ENCODE peak calls at places on chromosome 4, in eight cellular contexts. K is naive thymus-derived CD4-positive, alpha-beta T cell; W is WTC11; J is ureter; C is stimulated activated CD4-positive, alpha-beta T cell treated with anti-CD3 and anti-CD28 coated beads, Interleukin-2, amount 100 ng/mL, for 48 hours; N is NCI-H1048; I is globus pallidus; S is NCI-H2029. T is an unnamed sample.

GRCh38 chr4:147927377-147928137 is 195.7 kb downstream of the ARHGAP10 start:
- DNase-seq in I (no peak), S (no peak), K (no peak), C (no peak), N (no peak), J (no peak), W (no peak), T (peak; percentile 40)

GRCh38 chr4:155552180-155552579 is 114.5 kb upstream of the GUCY1A1 start:
- DNase-seq in K (no peak), I (no peak), S (no peak), J (no peak), W (peak; percentile 20), C (no peak), N (no peak), T (no peak)

GRCh38 chr4:68175562-68176155 is 46.0 kb upstream of the TMPRSS11F start:
- DNase-seq in C (peak; percentile 39), N (peak; percentile 34), K (peak; percentile 20), W (no peak), I (peak; percentile 64), J (no peak), S (peak; percentile 35), T (peak; percentile 87)

GRCh38 chr4:89681219-89681618 is 155.7 kb downstream of the SNCA start:
- DNase-seq in I (no peak), W (peak; percentile 72), K (no peak), J (no peak), S (no peak), N (no peak), C (no peak), T (peak; percentile 78)

GRCh38 chr4:65367306-65367705 is 303.0 kb downstream of the EPHA5 start:
- DNase-seq in W (no peak), J (no peak), N (no peak), I (no peak), C (no peak), K (no peak), S (no peak), T (no peak)

GRCh38 chr4:148834804-148835598 is 392.8 kb upstream of the NR3C2 start:
- DNase-seq in I (peak; percentile 44), K (no peak), J (no peak), W (no peak), C (no peak), S (no peak), N (no peak), T (peak; percentile 18)

GRCh38 chr4:113760852-113761681 is 471 bp downstream of the CAMK2D start:
- DNase-seq in K (no peak), C (peak; percentile 41), N (no peak), J (peak; percentile 83), I (peak; percentile 69), S (peak; percentile 33), W (peak; percentile 67), T (peak; percentile 78)

GRCh38 chr4:157048248-157048647 is 27.7 kb upstream of the GLRB start:
- DNase-seq in I (no peak), S (no peak), K (no peak), W (no peak), N (no peak), C (no peak), J (no peak), T (no peak)

GRCh38 chr4:112647785-112648184 is 10.8 kb downstream of the LARP7 start:
- DNase-seq in K (no peak), J (no peak), S (no peak), W (no peak), N (no peak), C (no peak), I (no peak), T (peak; percentile 54)

GRCh38 chr4:155392486-155393184 is 15.9 kb upstream of the MAP9 start:
- DNase-seq in S (no peak), W (no peak), K (no peak), I (no peak), N (no peak), C (no peak), J (no peak), T (no peak)

GRCh38 chr4:88841635-88842034 is 144.0 kb upstream of the NAP1L5 start:
- DNase-seq in J (no peak), K (no peak), N (no peak), S (no peak), C (no peak), W (no peak), I (no peak), T (no peak)

GRCh38 chr4:53920116-53920515 is 144.3 kb downstream of the CHIC2 start:
- DNase-seq in K (no peak), W (peak; percentile 13), I (no peak), J (no peak), N (peak; percentile 19), S (no peak), C (no peak), T (peak; percentile 24)

GRCh38 chr4:86894465-86894864 is 2.2 kb upstream of the C4orf36 start:
- DNase-seq in I (no peak), C (no peak), W (no peak), N (no peak), J (no peak), S (no peak), K (no peak), T (no peak)

GRCh38 chr4:118033148-118034060 is 882 bp upstream of the NDST3 start:
- DNase-seq in J (no peak), K (no peak), S (no peak), W (peak; percentile 76), N (no peak), I (peak; percentile 33), C (no peak), T (peak; percentile 86)

GRCh38 chr4:165478260-165478659 is 99.5 kb downstream of the CPE start:
- DNase-seq in C (no peak), I (no peak), J (no peak), W (no peak), N (no peak), K (no peak), S (no peak), T (no peak)

GRCh38 chr4:177427097-177427665 is 15.1 kb downstream of the AGA start:
- DNase-seq in I (no peak), N (no peak), K (no peak), C (no peak), S (no peak), W (no peak), J (no peak), T (no peak)

GRCh38 chr4:18689308-18689915 is 667.9 kb upstream of the LCORL start:
- DNase-seq in W (peak; percentile 68), S (peak; percentile 27), C (peak; percentile 49), J (peak; percentile 68), N (peak; percentile 19), K (peak; percentile 14), I (peak; percentile 58), T (peak; percentile 79)

GRCh38 chr4:54085284-54085683 is 14.7 kb upstream of the GSX2 start:
- DNase-seq in W (no peak), C (no peak), I (peak; percentile 92), J (no peak), S (no peak), N (no peak), K (no peak), T (no peak)

GRCh38 chr4:2799444-2799911 is 6.6 kb downstream of the SH3BP2 start:
- DNase-seq in S (no peak), K (no peak), N (no peak), J (peak; percentile 47), C (no peak), I (no peak), W (no peak), T (no peak)

GRCh38 chr4:149029056-149029651 is 586.9 kb upstream of the NR3C2 start:
- DNase-seq in I (no peak), S (no peak), C (no peak), W (no peak), J (no peak), N (no peak), K (no peak), T (peak; percentile 3)

GRCh38 chr4:129362685-129363274 is 266.8 kb downstream of the C4orf33 start:
- DNase-seq in S (peak; percentile 62), C (peak; percentile 48), J (peak; percentile 50), N (peak; percentile 66), K (peak; percentile 37), W (peak; percentile 54), I (peak; percentile 62), T (peak; percentile 79)

GRCh38 chr4:3388461-3389185 is 53.1 kb upstream of the HGFAC start:
- DNase-seq in K (no peak), C (no peak), S (no peak), W (no peak), J (no peak), N (no peak), I (no peak), T (no peak)

GRCh38 chr4:5824635-5825034 is 68.3 kb downstream of the CRMP1 start:
- DNase-seq in W (peak; percentile 37), I (no peak), J (no peak), C (no peak), S (no peak), N (no peak), K (no peak), T (peak; percentile 64)

GRCh38 chr4:23337292-23337691 is 552.6 kb downstream of the PPARGC1A start:
- DNase-seq in C (no peak), S (no peak), K (no peak), N (no peak), I (no peak), J (no peak), W (no peak), T (peak; percentile 62)

GRCh38 chr4:28232376-28232775 is 1371.7 kb downstream of the STIM2 start:
- DNase-seq in J (no peak), W (no peak), N (no peak), K (no peak), S (no peak), I (no peak), C (no peak), T (no peak)

GRCh38 chr4:37990731-37991130 is 30.5 kb downstream of the PTTG2 start:
- DNase-seq in J (no peak), N (no peak), K (no peak), C (no peak), W (no peak), I (no peak), S (no peak), T (no peak)

GRCh38 chr4:89509708-89510269 is 202.2 kb upstream of the GPRIN3 start:
- DNase-seq in S (no peak), N (no peak), I (no peak), J (no peak), W (no peak), K (peak; percentile 16), C (peak; percentile 3), T (no peak)

GRCh38 chr4:112942077-112942476 is 107.4 kb upstream of the ANK2 start:
- DNase-seq in S (peak; percentile 8), J (no peak), W (no peak), K (no peak), C (no peak), N (no peak), I (no peak), T (peak; percentile 45)

GRCh38 chr4:78517050-78517652 is 34.4 kb upstream of the ANXA3 start:
- DNase-seq in J (no peak), K (no peak), C (no peak), S (no peak), I (peak; percentile 16), N (no peak), W (no peak), T (peak; percentile 65)